ENCODE peak calls at places on chromosomes 3 and 15, in eight cellular contexts. One of them, this sample, is unnamed. For H3K4me1, the result is how much of the 10 kb centered on the place peaks cover.

GRCh38 chr3:188948658-188949400 is 222.9 kb upstream of the TPRG1 start:
- DNase-seq in mesendoderm: peak
- DNase-seq in cardiac muscle cell: peak
- DNase-seq in effector memory CD4-positive, alpha-beta T cell: no peak
- DNase-seq in adrenal gland: peak
- DNase-seq in A549: peak
- DNase-seq in lung: no peak
- DNase-seq in tibial nerve: no peak
- DNase-seq in this sample: no peak

GRCh38 chr15:66565731-66566130 is at the start of gene LCTL:
- DNase-seq in lung: no peak
- DNase-seq in cardiac muscle cell: peak
- DNase-seq in mesendoderm: peak
- DNase-seq in effector memory CD4-positive, alpha-beta T cell: no peak
- DNase-seq in tibial nerve: no peak
- DNase-seq in A549: no peak
- DNase-seq in adrenal gland: no peak
- DNase-seq in this sample: no peak

GRCh38 chr3:52507359-52507758 is 12.2 kb downstream of the STAB1 start:
- DNase-seq in cardiac muscle cell: peak
- DNase-seq in A549: peak
- DNase-seq in lung: no peak
- DNase-seq in tibial nerve: no peak
- DNase-seq in mesendoderm: peak
- DNase-seq in adrenal gland: no peak
- DNase-seq in effector memory CD4-positive, alpha-beta T cell: no peak
- DNase-seq in this sample: no peak

GRCh38 chr3:37386627-37387230 is 212.3 kb upstream of the LRRFIP2 start:
- DNase-seq in adrenal gland: peak
- DNase-seq in cardiac muscle cell: peak
- DNase-seq in effector memory CD4-positive, alpha-beta T cell: no peak
- DNase-seq in lung: peak
- DNase-seq in mesendoderm: no peak
- DNase-seq in tibial nerve: no peak
- DNase-seq in A549: no peak
- DNase-seq in this sample: no peak

GRCh38 chr3:57794951-57795350 is 38.8 kb downstream of the SLMAP start:
- DNase-seq in mesendoderm: no peak
- DNase-seq in lung: no peak
- DNase-seq in effector memory CD4-positive, alpha-beta T cell: no peak
- DNase-seq in A549: no peak
- DNase-seq in cardiac muscle cell: no peak
- DNase-seq in adrenal gland: no peak
- DNase-seq in tibial nerve: no peak
- DNase-seq in this sample: no peak

GRCh38 chr15:83105450-83105849 is 2.0 kb upstream of the TM6SF1 start:
- DNase-seq in adrenal gland: no peak
- DNase-seq in mesendoderm: no peak
- DNase-seq in cardiac muscle cell: no peak
- DNase-seq in effector memory CD4-positive, alpha-beta T cell: no peak
- DNase-seq in A549: no peak
- DNase-seq in lung: no peak
- DNase-seq in tibial nerve: no peak
- DNase-seq in this sample: no peak

GRCh38 chr15:79332824-79333510 is 22.1 kb downstream of the TMED3 start:
- DNase-seq in lung: no peak
- DNase-seq in cardiac muscle cell: no peak
- DNase-seq in effector memory CD4-positive, alpha-beta T cell: no peak
- DNase-seq in adrenal gland: no peak
- DNase-seq in mesendoderm: peak
- DNase-seq in A549: no peak
- DNase-seq in tibial nerve: no peak
- DNase-seq in this sample: no peak

GRCh38 chr3:183826854-183827253 is 1.5 kb upstream of the MAP6D1 start:
- DNase-seq in lung: no peak
- DNase-seq in tibial nerve: no peak
- DNase-seq in adrenal gland: no peak
- DNase-seq in cardiac muscle cell: no peak
- DNase-seq in mesendoderm: no peak
- DNase-seq in A549: no peak
- DNase-seq in effector memory CD4-positive, alpha-beta T cell: no peak
- DNase-seq in this sample: no peak

GRCh38 chr3:43323541-43323940 is 37.2 kb downstream of the SNRK start:
- DNase-seq in lung: no peak
- DNase-seq in mesendoderm: no peak
- DNase-seq in A549: no peak
- DNase-seq in adrenal gland: no peak
- DNase-seq in tibial nerve: no peak
- DNase-seq in cardiac muscle cell: no peak
- DNase-seq in effector memory CD4-positive, alpha-beta T cell: no peak
- DNase-seq in this sample: no peak

GRCh38 chr3:43319794-43320193 is 33.5 kb downstream of the SNRK start:
- DNase-seq in lung: no peak
- DNase-seq in mesendoderm: no peak
- DNase-seq in cardiac muscle cell: no peak
- DNase-seq in A549: no peak
- DNase-seq in adrenal gland: no peak
- DNase-seq in effector memory CD4-positive, alpha-beta T cell: no peak
- DNase-seq in tibial nerve: no peak
- DNase-seq in this sample: no peak

GRCh38 chr3:43319364-43319763 is 33.0 kb downstream of the SNRK start:
- DNase-seq in tibial nerve: no peak
- DNase-seq in adrenal gland: peak
- DNase-seq in lung: no peak
- DNase-seq in A549: no peak
- DNase-seq in cardiac muscle cell: peak
- DNase-seq in mesendoderm: no peak
- DNase-seq in effector memory CD4-positive, alpha-beta T cell: no peak
- DNase-seq in this sample: no peak

GRCh38 chr3:43317461-43318316 is 31.3 kb downstream of the SNRK start:
- DNase-seq in cardiac muscle cell: peak
- DNase-seq in A549: no peak
- DNase-seq in lung: no peak
- DNase-seq in mesendoderm: peak
- DNase-seq in adrenal gland: no peak
- DNase-seq in effector memory CD4-positive, alpha-beta T cell: no peak
- DNase-seq in tibial nerve: no peak
- DNase-seq in this sample: no peak

GRCh38 chr3:43320288-43320687 is 33.9 kb downstream of the SNRK start:
- DNase-seq in mesendoderm: peak
- DNase-seq in cardiac muscle cell: no peak
- DNase-seq in lung: no peak
- DNase-seq in adrenal gland: no peak
- DNase-seq in A549: no peak
- DNase-seq in effector memory CD4-positive, alpha-beta T cell: no peak
- DNase-seq in tibial nerve: no peak
- DNase-seq in this sample: no peak
- H3K4me1 ChIP-seq in mesendoderm: under half
- H3K4me1 ChIP-seq in cardiac muscle cell: under half
- H3K4me1 ChIP-seq in lung: under half
- H3K4me1 ChIP-seq in adrenal gland: under half
- H3K4me1 ChIP-seq in A549: under half
- H3K4me1 ChIP-seq in effector memory CD4-positive, alpha-beta T cell: under half
- H3K4me1 ChIP-seq in tibial nerve: under half
- H3K4me1 ChIP-seq in this sample: half or more

GRCh38 chr15:85006201-85006600 is 24.5 kb downstream of the PDE8A start:
- DNase-seq in tibial nerve: no peak
- DNase-seq in lung: no peak
- DNase-seq in cardiac muscle cell: no peak
- DNase-seq in adrenal gland: no peak
- DNase-seq in A549: no peak
- DNase-seq in mesendoderm: no peak
- DNase-seq in effector memory CD4-positive, alpha-beta T cell: no peak
- DNase-seq in this sample: no peak

GRCh38 chr15:85008474-85009260 is 27.0 kb downstream of the PDE8A start:
- DNase-seq in lung: no peak
- DNase-seq in A549: no peak
- DNase-seq in cardiac muscle cell: no peak
- DNase-seq in adrenal gland: no peak
- DNase-seq in tibial nerve: no peak
- DNase-seq in mesendoderm: peak
- DNase-seq in effector memory CD4-positive, alpha-beta T cell: no peak
- DNase-seq in this sample: no peak

GRCh38 chr15:85006655-85007054 is 25.0 kb downstream of the PDE8A start:
- DNase-seq in adrenal gland: no peak
- DNase-seq in A549: no peak
- DNase-seq in cardiac muscle cell: no peak
- DNase-seq in tibial nerve: no peak
- DNase-seq in lung: no peak
- DNase-seq in mesendoderm: no peak
- DNase-seq in effector memory CD4-positive, alpha-beta T cell: no peak
- DNase-seq in this sample: no peak

GRCh38 chr15:85009435-85009834 is 27.8 kb downstream of the PDE8A start:
- DNase-seq in lung: no peak
- DNase-seq in mesendoderm: no peak
- DNase-seq in effector memory CD4-positive, alpha-beta T cell: no peak
- DNase-seq in cardiac muscle cell: no peak
- DNase-seq in tibial nerve: no peak
- DNase-seq in A549: no peak
- DNase-seq in adrenal gland: no peak
- DNase-seq in this sample: no peak

DNA sequence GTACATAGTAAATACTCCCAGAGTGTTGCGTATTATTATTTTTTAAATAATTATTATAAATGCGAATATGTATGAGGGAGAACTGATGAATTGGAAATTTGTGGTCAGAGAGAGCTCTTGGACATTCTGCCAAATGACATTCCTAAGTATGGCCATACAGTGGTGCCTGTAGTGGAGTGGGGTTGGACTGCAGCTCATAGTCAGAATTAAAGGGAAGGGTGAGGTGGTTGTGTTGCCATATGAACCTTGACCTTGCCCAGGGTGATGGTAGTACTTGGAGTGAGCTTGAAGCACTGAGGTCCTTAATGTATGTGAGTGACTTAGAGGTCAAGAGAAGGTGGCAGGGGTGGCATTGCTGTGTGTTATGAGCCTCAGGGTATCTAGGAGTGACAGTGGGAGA is 26.1 kb downstream of the PDE8A start:
- DNase-seq in mesendoderm: no peak
- DNase-seq in effector memory CD4-positive, alpha-beta T cell: no peak
- DNase-seq in A549: no peak
- DNase-seq in adrenal gland: no peak
- DNase-seq in lung: no peak
- DNase-seq in tibial nerve: no peak
- DNase-seq in cardiac muscle cell: no peak
- DNase-seq in this sample: no peak
- H3K4me1 ChIP-seq in mesendoderm: under half
- H3K4me1 ChIP-seq in effector memory CD4-positive, alpha-beta T cell: under half
- H3K4me1 ChIP-seq in A549: half or more
- H3K4me1 ChIP-seq in adrenal gland: half or more
- H3K4me1 ChIP-seq in lung: under half
- H3K4me1 ChIP-seq in tibial nerve: under half
- H3K4me1 ChIP-seq in cardiac muscle cell: under half
- H3K4me1 ChIP-seq in this sample: under half

GRCh38 chr15:78054971-78055370 is 22.5 kb downstream of the TBC1D2B start:
- DNase-seq in mesendoderm: no peak
- DNase-seq in adrenal gland: no peak
- DNase-seq in cardiac muscle cell: no peak
- DNase-seq in A549: no peak
- DNase-seq in lung: no peak
- DNase-seq in effector memory CD4-positive, alpha-beta T cell: no peak
- DNase-seq in tibial nerve: no peak
- DNase-seq in this sample: no peak

GRCh38 chr15:78056714-78057269 is 20.7 kb downstream of the TBC1D2B start:
- DNase-seq in effector memory CD4-positive, alpha-beta T cell: no peak
- DNase-seq in adrenal gland: peak
- DNase-seq in cardiac muscle cell: no peak
- DNase-seq in tibial nerve: no peak
- DNase-seq in lung: no peak
- DNase-seq in mesendoderm: no peak
- DNase-seq in A549: no peak
- DNase-seq in this sample: no peak

GRCh38 chr15:78054518-78054917 is 23.0 kb downstream of the TBC1D2B start:
- DNase-seq in cardiac muscle cell: no peak
- DNase-seq in A549: no peak
- DNase-seq in adrenal gland: no peak
- DNase-seq in mesendoderm: no peak
- DNase-seq in effector memory CD4-positive, alpha-beta T cell: no peak
- DNase-seq in lung: no peak
- DNase-seq in tibial nerve: no peak
- DNase-seq in this sample: no peak

GRCh38 chr15:78057803-78058202 is 19.7 kb downstream of the TBC1D2B start:
- DNase-seq in A549: no peak
- DNase-seq in adrenal gland: no peak
- DNase-seq in mesendoderm: no peak
- DNase-seq in cardiac muscle cell: no peak
- DNase-seq in tibial nerve: no peak
- DNase-seq in effector memory CD4-positive, alpha-beta T cell: no peak
- DNase-seq in lung: no peak
- DNase-seq in this sample: no peak

DNA sequence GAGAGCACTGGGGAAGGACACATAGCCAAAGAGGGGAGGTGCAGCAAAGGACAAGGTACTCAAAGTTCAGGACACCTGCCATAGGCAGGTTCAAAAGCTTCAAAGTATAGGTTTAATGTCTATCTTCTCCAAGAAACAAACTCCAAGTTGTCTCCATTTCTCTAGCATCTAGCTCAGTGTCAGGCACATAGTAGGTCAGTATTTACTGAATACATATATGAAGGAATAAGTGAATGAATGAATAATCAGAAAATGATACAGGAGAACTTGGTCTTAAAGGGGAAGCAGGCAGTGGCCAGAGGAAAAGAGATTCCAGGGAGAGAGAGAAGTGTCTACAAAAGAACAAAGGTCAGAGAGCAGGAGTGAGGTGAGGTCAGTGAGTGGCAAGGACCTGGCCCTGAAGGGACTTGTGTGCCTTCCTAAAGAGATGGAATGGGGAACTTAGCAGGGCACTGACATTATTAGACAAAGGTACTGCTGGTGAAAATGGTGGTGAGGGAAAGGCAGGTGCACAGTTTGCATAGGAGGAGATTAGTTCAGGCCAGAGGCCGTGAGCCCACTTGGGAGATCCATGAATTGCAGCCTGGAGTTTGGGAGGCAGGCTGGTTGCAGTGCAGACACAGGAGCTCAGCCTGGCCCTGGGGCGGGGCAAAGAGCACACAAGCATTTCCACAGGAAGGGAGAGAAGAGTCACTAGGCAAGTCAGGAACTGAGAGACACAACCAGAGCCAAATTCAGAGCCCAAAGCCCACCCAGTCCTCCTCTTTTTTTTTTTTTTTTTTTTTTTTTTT is 21.4 kb downstream of the TBC1D2B start:
- DNase-seq in cardiac muscle cell: no peak
- DNase-seq in tibial nerve: no peak
- DNase-seq in effector memory CD4-positive, alpha-beta T cell: no peak
- DNase-seq in A549: no peak
- DNase-seq in adrenal gland: peak
- DNase-seq in mesendoderm: peak
- DNase-seq in lung: no peak
- DNase-seq in this sample: no peak
- H3K4me1 ChIP-seq in cardiac muscle cell: under half
- H3K4me1 ChIP-seq in tibial nerve: half or more
- H3K4me1 ChIP-seq in effector memory CD4-positive, alpha-beta T cell: half or more
- H3K4me1 ChIP-seq in A549: under half
- H3K4me1 ChIP-seq in adrenal gland: half or more
- H3K4me1 ChIP-seq in mesendoderm: under half
- H3K4me1 ChIP-seq in lung: under half
- H3K4me1 ChIP-seq in this sample: half or more

DNA sequence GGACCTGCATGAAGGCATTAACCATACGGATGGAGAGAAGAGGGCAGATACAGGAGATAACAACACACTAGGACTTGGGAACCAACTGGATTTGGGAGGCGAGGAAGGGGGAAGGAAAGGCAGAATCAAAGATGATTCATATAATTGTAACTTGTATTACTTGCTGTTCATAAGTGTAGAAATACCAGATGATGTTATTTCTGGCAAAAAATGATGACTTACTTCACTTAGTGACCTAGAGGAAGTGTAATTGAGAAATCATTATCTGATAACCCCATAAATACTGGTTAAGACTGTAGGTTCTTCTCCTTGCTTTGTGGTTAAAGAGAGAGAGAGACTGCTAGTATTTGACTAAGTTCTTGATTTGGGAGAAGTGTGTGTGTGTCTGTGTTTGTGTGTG is 50.5 kb upstream of the GK5 start:
- DNase-seq in lung: no peak
- DNase-seq in effector memory CD4-positive, alpha-beta T cell: no peak
- DNase-seq in mesendoderm: no peak
- DNase-seq in adrenal gland: no peak
- DNase-seq in cardiac muscle cell: peak
- DNase-seq in tibial nerve: no peak
- DNase-seq in A549: no peak
- DNase-seq in this sample: no peak
- H3K4me1 ChIP-seq in lung: under half
- H3K4me1 ChIP-seq in effector memory CD4-positive, alpha-beta T cell: under half
- H3K4me1 ChIP-seq in mesendoderm: under half
- H3K4me1 ChIP-seq in adrenal gland: under half
- H3K4me1 ChIP-seq in cardiac muscle cell: under half
- H3K4me1 ChIP-seq in tibial nerve: under half
- H3K4me1 ChIP-seq in A549: under half
- H3K4me1 ChIP-seq in this sample: under half

This sample was measured in naive thymus-derived CD4-positive, alpha-beta T cell.